ENCODE peak calls at places on chromosomes 6 and 20, in seven cellular contexts. J is BJ, M is endothelial cell of umbilical vein, G is mesenchymal stem cell, K is PC-3, A is NCI-H1417, T is ELR. C is an unnamed sample.

GRCh38 chr6:7624781-7625710 is 35.0 kb downstream of the SNRNP48 start:
- DNase-seq in M (peak), T (no peak), J (no peak), G (peak), K (peak), A (peak), C (peak)

GRCh38 chr6:83962592-83962991 is 71.0 kb upstream of the MRAP2 start:
- DNase-seq in A (no peak), M (no peak), K (no peak), G (no peak), J (no peak), T (no peak), C (no peak)

GRCh38 chr6:41673704-41674000 is 35.4 kb downstream of the MDFI start:
- DNase-seq in J (no peak), M (no peak), G (no peak), T (no peak), A (no peak), K (no peak), C (no peak)

GRCh38 chr6:31497595-31498476 is at the start of gene MICB:
- DNase-seq in A (peak), K (peak), T (peak), G (peak), M (peak), J (no peak), C (peak)

GRCh38 chr6:61193771-61194170 is 1092.3 kb downstream of the KHDRBS2 start:
- DNase-seq in J (no peak), K (no peak), M (no peak), A (no peak), T (no peak), G (no peak), C (no peak)

GRCh38 chr20:48463096-48463710 is 364.6 kb downstream of the PREX1 start:
- DNase-seq in K (no peak), T (no peak), G (no peak), J (no peak), A (no peak), M (no peak), C (no peak)

GRCh38 chr20:6636209-6637159 is 131.0 kb upstream of the BMP2 start:
- DNase-seq in G (peak), A (peak), T (peak), K (peak), J (no peak), M (peak), C (peak)

GRCh38 chr6:446418-447366 is 55.1 kb downstream of the IRF4 start:
- DNase-seq in J (no peak), T (no peak), K (peak), M (no peak), G (no peak), A (no peak), C (peak)

GRCh38 chr20:52497731-52498130 is 306.2 kb upstream of the ZFP64 start:
- DNase-seq in T (peak), A (no peak), G (peak), M (peak), J (peak), K (no peak), C (peak)

GRCh38 chr20:18058661-18059467 is 1.1 kb upstream of the OVOL2 start:
- DNase-seq in K (peak), T (no peak), J (no peak), G (no peak), A (peak), M (no peak), C (no peak)

GRCh38 chr6:154057098-154057497 is 18.1 kb downstream of the OPRM1 start:
- DNase-seq in J (no peak), T (no peak), M (no peak), G (no peak), A (no peak), K (no peak), C (no peak)